ENCODE peak calls at places on chromosomes 6 and 20, in seven cellular contexts. I is adrenal gland, N is body of pancreas, Z is cardiac muscle cell, E is heart left ventricle, A is HCT116, B is psoas muscle. F is an unnamed sample.

GRCh38 chr20:43325926-43326325 is 131.8 kb upstream of the SRSF6 start:
- DNase-seq in I (no peak), N (no peak), Z (no peak), E (no peak), A (no peak), B (no peak), F (no peak)

GRCh38 chr20:1567392-1568165 is 10.1 kb upstream of the SIRPD start:
- DNase-seq in I (no peak), N (no peak), Z (peak; percentile 33), E (no peak), A (peak; percentile 8), B (no peak), F (no peak)

GRCh38 chr6:21941926-21942325 is 348.4 kb downstream of the SOX4 start:
- DNase-seq in I (no peak), N (no peak), Z (no peak), E (no peak), A (no peak), B (no peak), F (no peak)

GRCh38 chr20:4082406-4083102 is 67.2 kb upstream of the RNF24 start:
- DNase-seq in I (peak; percentile 53), N (no peak), Z (peak; percentile 93), E (peak; percentile 49), A (no peak), B (no peak), F (peak; percentile 32)

GRCh38 chr20:53884859-53885654 is 185.3 kb downstream of the BCAS1 start:
- DNase-seq in I (no peak), N (no peak), Z (no peak), E (no peak), A (no peak), B (no peak), F (no peak)

GRCh38 chr6:111911428-111911827 is 38.2 kb upstream of the FYN start:
- DNase-seq in I (no peak), N (no peak), Z (no peak), E (no peak), A (no peak), B (no peak), F (no peak)

GRCh38 chr20:60057866-60058807 is 99.9 kb downstream of the CDH26 start:
- DNase-seq in I (no peak), N (no peak), Z (peak; percentile 15), E (peak; percentile 49), A (no peak), B (peak; percentile 73), F (peak; percentile 14)

GRCh38 chr6:108157972-108158441 is 7.8 kb upstream of the NR2E1 start:
- DNase-seq in I (no peak), N (no peak), Z (no peak), E (no peak), A (no peak), B (no peak), F (no peak)

GRCh38 chr20:19958243-19958642 is 58.9 kb upstream of the NAA20 start:
- DNase-seq in I (no peak), N (no peak), Z (no peak), E (no peak), A (no peak), B (no peak), F (no peak)

GRCh38 chr6:5507056-5507722 is 245.9 kb downstream of the FARS2 start:
- DNase-seq in I (no peak), N (no peak), Z (no peak), E (no peak), A (no peak), B (no peak), F (no peak)

GRCh38 chr6:31531771-31532643 is 3.2 kb downstream of the MCCD1 start:
- DNase-seq in I (no peak), N (no peak), Z (no peak), E (no peak), A (no peak), B (no peak), F (no peak)

GRCh38 chr6:27752038-27752885 is 159.9 kb downstream of the OR2B2 start:
- DNase-seq in I (peak; percentile 41), N (peak; percentile 64), Z (peak; percentile 88), E (peak; percentile 43), A (peak; percentile 81), B (peak; percentile 28), F (peak; percentile 50)
- TF ChIP-seq CTCF in I (peak; percentile 76), N (peak; percentile 92), Z (peak; percentile 80), E (peak; percentile 84), A (peak; percentile 76), B (peak; percentile 76), F (peak; percentile 85)

GRCh38 chr20:44737116-44737515 is 8.5 kb upstream of the KCNK15 start:
- DNase-seq in I (no peak), N (no peak), Z (no peak), E (no peak), A (no peak), B (no peak), F (no peak)

GRCh38 chr20:44738779-44739477 is 6.7 kb upstream of the KCNK15 start:
- DNase-seq in I (peak; percentile 69), N (peak; percentile 63), Z (peak; percentile 85), E (peak; percentile 56), A (peak; percentile 89), B (no peak), F (peak; percentile 42)

GRCh38 chr20:44734938-44735337 is 10.7 kb upstream of the KCNK15 start:
- DNase-seq in I (no peak), N (no peak), Z (peak; percentile 74), E (no peak), A (no peak), B (no peak), F (no peak)

GRCh38 chr20:44735816-44736169 is 9.9 kb upstream of the KCNK15 start:
- DNase-seq in I (no peak), N (no peak), Z (no peak), E (no peak), A (no peak), B (no peak), F (no peak)

GRCh38 chr20:44736170-44737021 is 9.3 kb upstream of the KCNK15 start:
- DNase-seq in I (no peak), N (peak; percentile 67), Z (peak; percentile 92), E (peak; percentile 59), A (peak; percentile 89), B (no peak), F (peak; percentile 44)
- TF ChIP-seq CTCF in I (no peak), N (no peak), Z (no peak), E (no peak), A (no peak), B (no peak), F (no peak)

GRCh38 chr20:47680804-47681529 is 104.3 kb downstream of the SULF2 start:
- DNase-seq in I (no peak), N (no peak), Z (peak; percentile 31), E (no peak), A (no peak), B (no peak), F (no peak)

GRCh38 chr20:47684306-47685080 is 100.8 kb downstream of the SULF2 start:
- DNase-seq in I (no peak), N (no peak), Z (no peak), E (no peak), A (no peak), B (no peak), F (no peak)

GRCh38 chr20:47681977-47682812 is 103.1 kb downstream of the SULF2 start:
- DNase-seq in I (no peak), N (no peak), Z (peak; percentile 91), E (peak; percentile 76), A (no peak), B (peak; percentile 60), F (no peak)

GRCh38 chr20:47679462-47679861 is 105.8 kb downstream of the SULF2 start:
- DNase-seq in I (no peak), N (no peak), Z (no peak), E (no peak), A (no peak), B (no peak), F (no peak)

DNA sequence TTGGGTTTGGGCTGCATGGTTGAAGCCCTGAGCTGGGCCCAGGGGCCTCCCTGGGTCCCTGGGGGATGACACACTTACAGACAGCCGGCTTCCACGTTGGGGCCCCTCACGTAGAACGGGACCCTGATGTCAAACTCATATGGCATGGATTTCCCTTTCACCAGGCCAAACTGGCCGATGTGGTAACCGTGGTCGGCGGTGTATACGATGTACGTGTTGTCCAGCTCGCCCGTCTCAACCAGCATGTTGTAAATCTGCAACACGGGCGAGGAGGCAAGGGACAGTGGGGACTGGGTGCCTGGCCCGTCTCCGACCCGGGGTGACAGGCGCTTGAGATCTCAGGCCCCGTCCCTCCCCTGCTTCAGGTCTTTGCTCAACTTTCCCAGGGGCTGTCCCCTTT is 102.4 kb downstream of the SULF2 start:
- DNase-seq in I (no peak), N (no peak), Z (no peak), E (no peak), A (no peak), B (no peak), F (no peak)
- TF ChIP-seq CTCF in I (no peak), N (no peak), Z (no peak), E (no peak), A (no peak), B (no peak), F (no peak)

GRCh38 chr6:168333039-168333438 is 13.5 kb upstream of the DACT2 start:
- DNase-seq in I (no peak), N (peak; percentile 42), Z (no peak), E (no peak), A (peak; percentile 29), B (no peak), F (peak; percentile 53)
- TF ChIP-seq CTCF in I (peak; percentile 14), N (peak; percentile 57), Z (peak; percentile 39), E (no peak), A (peak; percentile 24), B (no peak), F (peak; percentile 78)

GRCh38 chr6:68317366-68317765 is 317.7 kb upstream of the ADGRB3 start:
- DNase-seq in I (no peak), N (no peak), Z (no peak), E (no peak), A (no peak), B (no peak), F (no peak)

DNA sequence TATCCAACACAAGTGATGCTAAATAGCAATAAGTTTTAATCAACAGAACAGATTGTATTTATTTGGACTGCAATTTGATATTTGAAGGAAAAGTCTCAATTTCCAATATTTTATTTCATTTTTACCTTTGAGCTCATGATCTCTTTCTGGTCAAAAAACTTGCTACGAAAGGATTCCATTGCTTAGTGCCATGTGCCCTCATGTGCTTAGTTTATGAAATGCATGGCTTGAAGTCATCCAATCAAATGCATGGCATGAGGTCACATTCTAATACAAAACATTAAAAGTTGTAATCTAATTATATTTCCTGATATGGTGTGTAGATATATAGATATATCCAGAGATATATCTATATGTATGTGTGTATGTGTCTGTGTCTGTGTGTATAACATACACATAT is 321.2 kb upstream of the ADGRB3 start:
- DNase-seq in I (no peak), N (no peak), Z (peak; percentile 43), E (no peak), A (no peak), B (no peak), F (no peak)
- TF ChIP-seq CTCF in I (no peak), N (no peak), Z (peak; percentile 48), E (no peak), A (no peak), B (no peak), F (no peak)

F was measured in transverse colon.